ENCODE peak calls at places on chromosomes 4 and X, in eight cellular contexts. Q, L, P, S, Y, X, I and J are unnamed samples. For H3K9me3, the result is how much of the 10 kb centered on the place peaks cover.

GRCh38 chrX:50471390-50471789 is 765 bp upstream of the DGKK start:
- DNase-seq in P (no peak), X (no peak), Y (no peak), L (no peak), I (no peak), S (no peak), Q (no peak), J (no peak)

GRCh38 chr4:74364649-74365491 is at the start of gene EREG:
- DNase-seq in Q (peak), I (peak), X (peak), Y (peak), S (peak), L (peak), P (no peak), J (no peak)

GRCh38 chrX:49876750-49877149 is 2.5 kb upstream of the USP27X start:
- DNase-seq in L (peak), S (peak), Y (peak), Q (no peak), I (no peak), X (no peak), P (no peak), J (no peak)

GRCh38 chrX:132016628-132017430 is 6.3 kb upstream of the STK26 start:
- DNase-seq in L (no peak), X (no peak), S (no peak), Y (no peak), I (no peak), P (no peak), Q (no peak), J (no peak)

GRCh38 chr4:132865458-132865857 is 283.6 kb upstream of the PCDH10 start:
- DNase-seq in P (no peak), L (no peak), Y (no peak), Q (no peak), I (no peak), X (no peak), S (no peak), J (no peak)

GRCh38 chrX:24846551-24847170 is 152.9 kb downstream of the POLA1 start:
- DNase-seq in Y (no peak), Q (no peak), L (peak), S (peak), P (no peak), X (no peak), I (no peak), J (no peak)

GRCh38 chrX:68714856-68715255 is 67.4 kb downstream of the STARD8 start:
- DNase-seq in Y (no peak), S (no peak), P (no peak), X (no peak), I (peak), Q (no peak), L (no peak), J (no peak)

GRCh38 chr4:140296335-140296753 is 77.1 kb upstream of the SCOC start:
- DNase-seq in X (no peak), L (peak), I (no peak), Q (no peak), P (no peak), S (peak), Y (peak), J (no peak)

GRCh38 chr4:24885342-24885741 is 27.5 kb downstream of the CCDC149 start:
- DNase-seq in S (no peak), Q (no peak), X (no peak), I (no peak), P (no peak), Y (no peak), L (peak), J (no peak)

GRCh38 chrX:152259150-152259549 is 120.8 kb upstream of the MAGEA10 start:
- DNase-seq in Y (no peak), S (no peak), I (no peak), P (no peak), Q (no peak), X (no peak), L (no peak), J (no peak)
- H3K9me3 ChIP-seq in Y (under half), S (under half), I (under half), P (under half), Q (under half), X (under half), L (under half), J (under half)

DNA sequence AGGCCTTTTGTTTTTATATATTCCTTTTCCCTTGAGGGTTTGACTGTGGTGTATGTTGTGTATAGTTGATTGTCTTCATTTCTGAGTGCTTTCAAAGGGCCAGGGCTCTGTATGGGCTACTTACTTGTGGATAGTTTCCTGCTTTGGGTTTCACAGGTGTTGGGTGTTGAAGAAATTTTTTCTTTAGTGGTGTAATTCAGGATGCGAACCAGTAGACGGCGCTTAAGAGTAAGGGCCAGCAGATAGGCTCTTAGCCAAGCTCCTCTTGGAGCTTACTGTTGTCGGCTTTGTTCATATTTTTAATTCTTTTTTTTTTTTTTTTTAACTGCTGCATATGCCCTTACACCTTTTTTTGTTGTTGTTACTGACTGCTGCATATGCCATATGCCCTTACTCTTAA is 276.3 kb upstream of the GALNT7 start:
- DNase-seq in Q (no peak), X (no peak), Y (peak), P (no peak), S (peak), L (no peak), I (no peak), J (no peak)
- H3K9me3 ChIP-seq in Q (under half), X (under half), Y (under half), P (under half), S (under half), L (under half), I (under half), J (under half)

GRCh38 chrX:67693928-67694327 is 150.1 kb downstream of the AR start:
- DNase-seq in L (no peak), S (no peak), Y (no peak), X (no peak), P (no peak), Q (no peak), I (no peak), J (no peak)

GRCh38 chrX:67692246-67692645 is 148.4 kb downstream of the AR start:
- DNase-seq in X (no peak), S (peak), Y (no peak), P (no peak), L (no peak), Q (no peak), I (no peak), J (no peak)

GRCh38 chrX:67700607-67701006 is 156.8 kb downstream of the AR start:
- DNase-seq in I (no peak), Q (no peak), S (no peak), P (no peak), X (no peak), Y (no peak), L (no peak), J (no peak)

GRCh38 chrX:67697452-67697851 is 153.6 kb downstream of the AR start:
- DNase-seq in Q (no peak), Y (no peak), I (no peak), X (no peak), L (no peak), P (no peak), S (no peak), J (no peak)
- H3K9me3 ChIP-seq in Q (under half), Y (under half), I (under half), X (under half), L (under half), P (under half), S (under half), J (under half)

DNA sequence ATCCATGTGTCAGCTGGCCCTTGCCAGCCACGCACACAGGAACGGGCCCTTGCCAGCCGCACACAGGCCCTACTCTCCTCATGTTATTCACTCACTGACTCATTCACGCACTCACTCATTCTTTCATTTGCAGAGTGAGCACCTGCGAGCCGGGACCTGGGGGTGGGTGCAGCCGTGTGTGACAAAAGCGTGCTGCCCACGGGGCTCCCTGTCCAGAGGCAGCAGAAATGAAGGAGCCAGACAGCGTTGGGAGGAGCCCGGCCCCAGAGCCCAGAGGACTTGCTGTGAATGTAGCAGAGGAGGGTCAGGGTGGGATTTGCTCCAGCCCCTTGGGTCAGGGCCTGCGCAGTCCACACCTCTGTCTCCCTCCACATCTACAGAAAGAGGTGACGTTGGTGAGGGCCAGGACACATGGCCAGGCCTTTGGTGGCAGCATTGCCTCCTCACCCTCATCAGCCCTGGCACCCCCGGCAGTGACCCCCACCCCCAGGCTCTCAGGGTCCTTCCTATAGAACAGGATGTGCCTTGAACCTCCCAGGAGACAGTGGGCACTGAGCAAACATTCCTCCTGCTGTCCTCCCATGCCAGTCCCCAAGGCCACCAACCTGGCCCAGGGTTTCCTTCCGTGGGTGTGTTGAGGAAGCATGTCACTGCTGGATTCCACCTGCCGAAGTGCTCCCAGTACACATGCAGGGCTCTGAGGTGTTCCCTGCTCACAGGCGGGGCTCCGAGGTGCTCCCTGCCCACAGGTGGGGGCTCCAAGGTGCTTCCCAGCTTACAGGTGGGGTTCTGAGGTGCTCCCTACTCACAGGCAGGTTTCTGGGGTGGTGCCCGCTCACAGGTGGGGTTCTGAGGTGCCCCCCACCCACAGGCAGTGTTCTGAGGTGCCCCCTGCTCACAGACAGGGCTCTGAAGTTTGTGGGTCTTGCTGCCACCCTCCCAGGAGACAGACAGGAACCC is 105.7 kb downstream of the HMX1 start:
- DNase-seq in X (no peak), Y (no peak), P (no peak), S (no peak), I (peak), Q (peak), L (no peak), J (peak)
- H3K9me3 ChIP-seq in X (under half), Y (under half), P (under half), S (under half), I (under half), Q (under half), L (under half), J (under half)

GRCh38 chr4:95314573-95314972 is 234.2 kb downstream of the UNC5C start:
- DNase-seq in I (no peak), Y (no peak), P (no peak), X (no peak), L (no peak), S (no peak), Q (no peak), J (no peak)

GRCh38 chr4:95318044-95318443 is 230.7 kb downstream of the UNC5C start:
- DNase-seq in X (no peak), P (no peak), Y (no peak), L (no peak), Q (no peak), I (no peak), S (no peak), J (no peak)

GRCh38 chr4:95318483-95318882 is 230.3 kb downstream of the UNC5C start:
- DNase-seq in Y (no peak), I (no peak), Q (no peak), S (no peak), L (no peak), X (no peak), P (no peak), J (no peak)

GRCh38 chr4:95319169-95319568 is 229.6 kb downstream of the UNC5C start:
- DNase-seq in L (no peak), Y (no peak), S (no peak), I (no peak), P (no peak), Q (no peak), X (no peak), J (no peak)

GRCh38 chr4:95317124-95317820 is 231.5 kb downstream of the UNC5C start:
- DNase-seq in L (no peak), P (no peak), I (no peak), Y (no peak), S (no peak), X (no peak), Q (no peak), J (no peak)
- H3K9me3 ChIP-seq in L (under half), P (under half), I (under half), Y (under half), S (under half), X (under half), Q (under half), J (under half)

DNA sequence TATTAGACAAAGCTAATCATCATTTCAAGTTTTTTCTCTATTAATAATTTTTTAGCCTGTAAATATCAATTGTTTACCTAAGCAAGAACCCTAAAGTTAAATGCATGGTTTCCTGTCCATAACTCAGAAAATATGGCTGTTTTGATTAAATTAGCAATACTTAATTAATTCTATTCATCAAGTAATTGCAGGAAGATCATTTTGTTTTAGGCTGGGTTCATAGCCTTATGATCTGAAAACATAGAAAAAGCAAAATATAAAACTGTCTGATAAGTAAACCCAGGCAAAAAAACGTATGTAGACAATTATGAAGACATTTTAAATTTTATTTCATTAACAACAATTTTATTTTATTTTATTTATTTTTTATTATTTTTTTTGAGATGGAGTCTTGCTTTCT is 219.1 kb downstream of the EVC2 start:
- DNase-seq in S (no peak), L (no peak), P (no peak), I (no peak), Q (no peak), Y (no peak), X (no peak), J (no peak)
- H3K9me3 ChIP-seq in S (under half), L (under half), P (under half), I (under half), Q (under half), Y (under half), X (under half), J (under half)